ENCODE peak calls at places on chromosomes 1 and 21, in nine cellular contexts. T is ovary, L is adrenal gland, D is body of pancreas, Y is spleen, H is IMR-90, M is A549, P is suprapubic skin, B is transverse colon. W is an unnamed sample.
A peak's percentile ranks its signal among the peaks of the same experiment; 100 is the strongest.

GRCh38 chr21:46017148-46017547 is 35.6 kb downstream of the COL6A1 start:
- DNase-seq in T (no peak), L (no peak), D (no peak), Y (no peak), H (no peak), M (no peak), P (no peak), B (no peak), W (no peak)

GRCh38 chr1:117120774-117121588 is 568 bp downstream of the TRIM45 start:
- DNase-seq in T (no peak), L (no peak), D (no peak), Y (no peak), H (peak; percentile 57), M (peak; percentile 10), P (no peak), B (no peak), W (no peak)

GRCh38 chr1:223141021-223141420 is 2.0 kb downstream of the TLR5 start:
- DNase-seq in T (no peak), L (no peak), D (no peak), Y (no peak), H (peak; percentile 3), M (no peak), P (no peak), B (peak; percentile 22), W (no peak)

GRCh38 chr1:67817319-67817718 is 15.9 kb downstream of the GNG12 start:
- DNase-seq in T (no peak), L (no peak), D (no peak), Y (no peak), H (no peak), M (no peak), P (no peak), B (peak; percentile 91), W (no peak)

GRCh38 chr1:115456441-115456961 is 118.5 kb upstream of the NGF start:
- DNase-seq in T (no peak), L (no peak), D (no peak), Y (no peak), H (peak; percentile 67), M (no peak), P (no peak), B (no peak), W (no peak)

GRCh38 chr1:162065016-162065415 is 4.5 kb upstream of the NOS1AP start:
- DNase-seq in T (no peak), L (no peak), D (no peak), Y (no peak), H (no peak), M (no peak), P (no peak), B (no peak), W (no peak)

GRCh38 chr1:19737413-19737812 is 62.3 kb downstream of the TMCO4 start:
- DNase-seq in T (no peak), L (no peak), D (no peak), Y (no peak), H (no peak), M (no peak), P (no peak), B (no peak), W (no peak)

GRCh38 chr21:8993943-8994639 is 1527.3 kb upstream of the TPTE start:
- DNase-seq in T (no peak), L (no peak), D (no peak), Y (no peak), H (no peak), M (no peak), P (no peak), B (no peak), W (no peak)

GRCh38 chr1:55127827-55128343 is 87.3 kb downstream of the USP24 start:
- DNase-seq in T (no peak), L (no peak), D (no peak), Y (no peak), H (peak; percentile 73), M (no peak), P (no peak), B (no peak), W (no peak)

GRCh38 chr1:21673277-21673780 is 4.2 kb upstream of the RAP1GAP start:
- DNase-seq in T (peak; percentile 61), L (peak; percentile 59), D (peak; percentile 61), Y (peak; percentile 47), H (peak; percentile 25), M (no peak), P (peak; percentile 79), B (peak; percentile 36), W (peak; percentile 83)

GRCh38 chr1:26783646-26784022 is 4.1 kb upstream of the PIGV start:
- DNase-seq in T (no peak), L (no peak), D (no peak), Y (no peak), H (no peak), M (no peak), P (no peak), B (no peak), W (no peak)

GRCh38 chr1:27060879-27061278 is 48.2 kb upstream of the TENT5B start:
- DNase-seq in T (no peak), L (no peak), D (no peak), Y (no peak), H (no peak), M (no peak), P (no peak), B (no peak), W (no peak)

DNA sequence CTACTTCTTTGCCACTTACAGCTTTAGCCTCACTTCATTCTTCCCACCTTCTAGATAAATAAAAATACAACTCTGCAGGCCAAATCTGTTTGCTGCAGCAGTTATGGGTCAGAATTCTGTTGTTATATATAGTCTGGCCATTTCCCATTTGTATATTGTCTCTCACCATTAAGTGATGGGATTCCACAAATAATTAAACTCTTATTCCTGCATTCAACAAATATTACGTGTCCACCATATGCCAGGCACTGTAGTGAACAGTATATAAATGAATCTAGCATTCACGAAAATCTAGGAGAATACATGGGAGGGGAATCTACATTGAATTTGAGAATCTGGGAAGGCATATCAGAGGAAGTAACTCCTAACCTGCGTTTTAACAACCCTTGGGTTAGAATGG is 5.7 kb upstream of the GLRX2 start:
- DNase-seq in T (no peak), L (no peak), D (no peak), Y (no peak), H (no peak), M (no peak), P (no peak), B (no peak), W (no peak)
- H3K4me1 ChIP-seq in T (no peaks in the 10 kb centered on the region), L (peaks cover 12% of the 10 kb centered on the region), D (peaks cover 2% of the 10 kb centered on the region), Y (peaks cover 1% of the 10 kb centered on the region), H (peaks cover 10% of the 10 kb centered on the region), M (peaks cover 56% of the 10 kb centered on the region), P (peaks cover 2% of the 10 kb centered on the region), B (no peaks in the 10 kb centered on the region), W (no peaks in the 10 kb centered on the region)

GRCh38 chr1:29758764-29759499 is 522.6 kb downstream of the PTPRU start:
- DNase-seq in T (no peak), L (no peak), D (no peak), Y (no peak), H (no peak), M (no peak), P (peak; percentile 20), B (no peak), W (no peak)
- TF ChIP-seq CTCF in T (no peak), L (no peak), D (no peak), Y (no peak), H (no peak), M (no peak), P (no peak), B (no peak), W (no peak)

DNA sequence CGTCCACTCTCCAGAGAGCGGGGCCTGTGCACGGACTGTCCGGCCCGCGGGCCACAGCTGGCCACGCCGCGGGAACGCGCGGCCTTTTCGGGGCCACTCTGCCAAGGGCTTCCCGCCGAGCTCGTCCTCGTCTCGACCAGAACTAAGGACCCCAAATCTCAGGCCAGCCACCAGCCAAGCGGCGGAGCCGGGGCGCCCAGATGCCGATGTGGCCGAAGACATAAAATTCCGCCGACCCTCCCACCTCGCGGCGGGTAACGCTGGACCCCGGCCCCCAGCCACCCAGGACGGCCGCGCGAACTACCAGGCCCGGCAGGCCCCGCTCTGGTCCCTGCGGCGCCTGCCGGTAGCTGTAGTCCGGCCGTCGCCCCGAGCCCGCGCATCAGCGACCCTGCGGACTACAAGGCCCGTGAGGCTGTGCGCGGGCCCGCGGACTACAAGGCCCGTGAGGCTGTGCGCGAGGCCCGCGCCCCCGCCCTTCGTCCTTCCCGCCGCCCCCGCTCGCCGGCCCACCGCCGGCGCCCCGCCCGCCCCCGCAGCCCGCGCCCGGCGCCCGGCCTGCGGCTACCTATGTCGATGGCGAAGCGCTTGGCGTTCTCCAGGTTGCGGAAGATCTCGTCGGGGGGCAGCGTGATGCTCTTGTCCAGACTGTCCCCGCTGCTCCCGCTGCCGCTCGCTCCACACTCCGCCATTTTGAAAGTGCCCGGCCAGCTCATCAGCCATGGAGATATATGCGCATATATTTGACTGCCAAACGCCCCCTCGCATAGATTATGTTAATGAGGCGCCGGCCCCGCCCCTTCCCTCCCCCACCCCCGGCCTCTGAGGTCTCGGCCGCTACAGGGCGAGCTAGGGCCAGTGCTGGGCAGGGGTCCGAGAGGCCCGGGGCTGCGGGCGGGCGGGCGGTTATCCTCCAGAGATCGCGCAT is at the start of gene PANK4:
- DNase-seq in T (peak; percentile 90), L (peak; percentile 90), D (peak; percentile 92), Y (peak; percentile 98), H (peak; percentile 93), M (peak; percentile 80), P (peak; percentile 95), B (peak; percentile 92), W (peak; percentile 94)
- TF ChIP-seq POLR2A in T (peak; percentile 51), L (peak; percentile 79), D (peak; percentile 62), Y (no peak), H (peak; percentile 93), M (peak; percentile 55), P (no peak), B (peak; percentile 57), W (peak; percentile 75)

GRCh38 chr1:66372522-66373071 is 161.4 kb upstream of the SGIP1 start:
- DNase-seq in T (no peak), L (no peak), D (no peak), Y (no peak), H (no peak), M (no peak), P (no peak), B (no peak), W (no peak)

GRCh38 chr1:66373072-66373685 is 160.8 kb upstream of the SGIP1 start:
- DNase-seq in T (no peak), L (no peak), D (no peak), Y (no peak), H (no peak), M (no peak), P (no peak), B (no peak), W (no peak)

GRCh38 chr1:66375125-66375524 is 158.8 kb upstream of the SGIP1 start:
- DNase-seq in T (no peak), L (no peak), D (no peak), Y (no peak), H (no peak), M (no peak), P (no peak), B (no peak), W (no peak)

GRCh38 chr1:66374561-66375111 is 159.3 kb upstream of the SGIP1 start:
- DNase-seq in T (no peak), L (no peak), D (no peak), Y (no peak), H (peak; percentile 95), M (no peak), P (no peak), B (no peak), W (no peak)

DNA sequence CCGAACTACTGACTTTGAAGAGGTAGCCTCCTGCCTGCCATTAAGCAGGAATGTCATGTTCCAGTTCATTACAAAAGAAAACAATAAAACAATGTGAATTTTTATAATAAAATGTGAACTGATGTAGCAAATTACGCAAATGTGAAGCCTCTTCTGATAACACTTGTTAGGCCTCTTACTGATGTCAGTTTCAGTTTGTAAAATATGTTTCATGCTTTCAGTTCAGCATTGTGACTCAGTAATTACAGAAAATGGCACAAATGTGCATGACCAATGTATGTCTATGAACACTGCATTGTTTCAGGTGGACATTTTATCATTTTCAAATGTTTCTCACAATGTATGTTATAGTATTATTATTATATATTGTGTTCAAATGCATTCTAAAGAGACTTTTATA is 159.8 kb upstream of the SGIP1 start:
- DNase-seq in T (no peak), L (no peak), D (no peak), Y (no peak), H (no peak), M (no peak), P (no peak), B (no peak), W (no peak)
- H3K4me1 ChIP-seq in T (no peaks in the 10 kb centered on the region), L (peaks cover 17% of the 10 kb centered on the region), D (no peaks in the 10 kb centered on the region), Y (peaks cover 47% of the 10 kb centered on the region), H (peaks cover 22% of the 10 kb centered on the region), M (peaks cover 16% of the 10 kb centered on the region), P (peaks cover 27% of the 10 kb centered on the region), B (peaks cover 10% of the 10 kb centered on the region), W (no peaks in the 10 kb centered on the region)

W was measured in heart left ventricle.